ENCODE peak calls at places on chromosome 1, in six cellular contexts. One of them, this sample, is unnamed.

GRCh38 chr1:19311503-19311930 is 427 bp downstream of the AKR7A2 start:
- DNase-seq in stimulated activated CD8-positive, alpha-beta memory T cell treated with anti-CD3 and anti-CD28 coated beads, Interleukin-4, amount 100 ng/mL, for 4 hours: no peak
- DNase-seq in left colon: no peak
- DNase-seq in foreskin melanocyte: no peak
- DNase-seq in neural progenitor cell: no peak
- DNase-seq in heart left ventricle: peak
- DNase-seq in this sample: no peak

GRCh38 chr1:151756291-151756690 is 7.0 kb downstream of the MRPL9 start:
- DNase-seq in neural progenitor cell: no peak
- DNase-seq in foreskin melanocyte: peak
- DNase-seq in heart left ventricle: no peak
- DNase-seq in stimulated activated CD8-positive, alpha-beta memory T cell treated with anti-CD3 and anti-CD28 coated beads, Interleukin-4, amount 100 ng/mL, for 4 hours: no peak
- DNase-seq in left colon: no peak
- DNase-seq in this sample: no peak

GRCh38 chr1:10152709-10153284 is 57.6 kb upstream of the KIF1B start:
- DNase-seq in neural progenitor cell: peak
- DNase-seq in left colon: peak
- DNase-seq in heart left ventricle: no peak
- DNase-seq in foreskin melanocyte: peak
- DNase-seq in stimulated activated CD8-positive, alpha-beta memory T cell treated with anti-CD3 and anti-CD28 coated beads, Interleukin-4, amount 100 ng/mL, for 4 hours: no peak
- DNase-seq in this sample: no peak

GRCh38 chr1:218507355-218508002 is 162.3 kb downstream of the TGFB2 start:
- DNase-seq in foreskin melanocyte: no peak
- DNase-seq in stimulated activated CD8-positive, alpha-beta memory T cell treated with anti-CD3 and anti-CD28 coated beads, Interleukin-4, amount 100 ng/mL, for 4 hours: no peak
- DNase-seq in neural progenitor cell: no peak
- DNase-seq in heart left ventricle: no peak
- DNase-seq in left colon: no peak
- DNase-seq in this sample: no peak

GRCh38 chr1:224929335-224930237 is at the start of gene DNAH14:
- DNase-seq in left colon: peak
- DNase-seq in stimulated activated CD8-positive, alpha-beta memory T cell treated with anti-CD3 and anti-CD28 coated beads, Interleukin-4, amount 100 ng/mL, for 4 hours: no peak
- DNase-seq in neural progenitor cell: peak
- DNase-seq in heart left ventricle: peak
- DNase-seq in foreskin melanocyte: peak
- DNase-seq in this sample: peak

GRCh38 chr1:84020151-84020550 is 21.2 kb upstream of the TTLL7 start:
- DNase-seq in neural progenitor cell: no peak
- DNase-seq in foreskin melanocyte: no peak
- DNase-seq in stimulated activated CD8-positive, alpha-beta memory T cell treated with anti-CD3 and anti-CD28 coated beads, Interleukin-4, amount 100 ng/mL, for 4 hours: no peak
- DNase-seq in heart left ventricle: no peak
- DNase-seq in left colon: no peak
- DNase-seq in this sample: no peak

GRCh38 chr1:245041058-245041698 is 113.6 kb upstream of the KIF26B start:
- DNase-seq in stimulated activated CD8-positive, alpha-beta memory T cell treated with anti-CD3 and anti-CD28 coated beads, Interleukin-4, amount 100 ng/mL, for 4 hours: no peak
- DNase-seq in foreskin melanocyte: no peak
- DNase-seq in heart left ventricle: no peak
- DNase-seq in left colon: no peak
- DNase-seq in neural progenitor cell: peak
- DNase-seq in this sample: no peak

GRCh38 chr1:110011527-110012041 is 22.8 kb upstream of the STRIP1 start:
- DNase-seq in heart left ventricle: no peak
- DNase-seq in neural progenitor cell: peak
- DNase-seq in stimulated activated CD8-positive, alpha-beta memory T cell treated with anti-CD3 and anti-CD28 coated beads, Interleukin-4, amount 100 ng/mL, for 4 hours: no peak
- DNase-seq in left colon: peak
- DNase-seq in foreskin melanocyte: peak
- DNase-seq in this sample: no peak

GRCh38 chr1:112614460-112615065 is 4.4 kb downstream of the ST7L start:
- DNase-seq in heart left ventricle: no peak
- DNase-seq in left colon: no peak
- DNase-seq in stimulated activated CD8-positive, alpha-beta memory T cell treated with anti-CD3 and anti-CD28 coated beads, Interleukin-4, amount 100 ng/mL, for 4 hours: no peak
- DNase-seq in neural progenitor cell: peak
- DNase-seq in foreskin melanocyte: peak
- DNase-seq in this sample: no peak

GRCh38 chr1:56072310-56072709 is 507.1 kb downstream of the PLPP3 start:
- DNase-seq in heart left ventricle: no peak
- DNase-seq in left colon: no peak
- DNase-seq in foreskin melanocyte: no peak
- DNase-seq in stimulated activated CD8-positive, alpha-beta memory T cell treated with anti-CD3 and anti-CD28 coated beads, Interleukin-4, amount 100 ng/mL, for 4 hours: no peak
- DNase-seq in neural progenitor cell: no peak
- DNase-seq in this sample: no peak

GRCh38 chr1:72037745-72038343 is 244.5 kb downstream of the NEGR1 start:
- DNase-seq in foreskin melanocyte: peak
- DNase-seq in left colon: peak
- DNase-seq in heart left ventricle: no peak
- DNase-seq in neural progenitor cell: peak
- DNase-seq in stimulated activated CD8-positive, alpha-beta memory T cell treated with anti-CD3 and anti-CD28 coated beads, Interleukin-4, amount 100 ng/mL, for 4 hours: no peak
- DNase-seq in this sample: no peak

GRCh38 chr1:12143631-12144155 is 23.1 kb upstream of the TNFRSF1B start:
- DNase-seq in stimulated activated CD8-positive, alpha-beta memory T cell treated with anti-CD3 and anti-CD28 coated beads, Interleukin-4, amount 100 ng/mL, for 4 hours: no peak
- DNase-seq in heart left ventricle: peak
- DNase-seq in left colon: peak
- DNase-seq in neural progenitor cell: no peak
- DNase-seq in foreskin melanocyte: peak
- DNase-seq in this sample: peak

GRCh38 chr1:152436593-152437338 is 22.7 kb upstream of the CRNN start:
- DNase-seq in neural progenitor cell: no peak
- DNase-seq in stimulated activated CD8-positive, alpha-beta memory T cell treated with anti-CD3 and anti-CD28 coated beads, Interleukin-4, amount 100 ng/mL, for 4 hours: no peak
- DNase-seq in left colon: no peak
- DNase-seq in heart left ventricle: no peak
- DNase-seq in foreskin melanocyte: no peak
- DNase-seq in this sample: no peak

GRCh38 chr1:8497196-8497878 is 179.4 kb downstream of the SLC45A1 start:
- DNase-seq in neural progenitor cell: no peak
- DNase-seq in left colon: no peak
- DNase-seq in foreskin melanocyte: no peak
- DNase-seq in stimulated activated CD8-positive, alpha-beta memory T cell treated with anti-CD3 and anti-CD28 coated beads, Interleukin-4, amount 100 ng/mL, for 4 hours: no peak
- DNase-seq in heart left ventricle: no peak
- DNase-seq in this sample: no peak

GRCh38 chr1:40305871-40306270 is 11.2 kb downstream of the COL9A2 start:
- DNase-seq in left colon: no peak
- DNase-seq in stimulated activated CD8-positive, alpha-beta memory T cell treated with anti-CD3 and anti-CD28 coated beads, Interleukin-4, amount 100 ng/mL, for 4 hours: no peak
- DNase-seq in neural progenitor cell: no peak
- DNase-seq in heart left ventricle: no peak
- DNase-seq in foreskin melanocyte: no peak
- DNase-seq in this sample: no peak

GRCh38 chr1:46530791-46531409 is 20.5 kb downstream of the KNCN start:
- DNase-seq in foreskin melanocyte: no peak
- DNase-seq in left colon: no peak
- DNase-seq in neural progenitor cell: peak
- DNase-seq in heart left ventricle: no peak
- DNase-seq in stimulated activated CD8-positive, alpha-beta memory T cell treated with anti-CD3 and anti-CD28 coated beads, Interleukin-4, amount 100 ng/mL, for 4 hours: no peak
- DNase-seq in this sample: no peak

GRCh38 chr1:185654199-185654951 is 79.8 kb upstream of the HMCN1 start:
- DNase-seq in foreskin melanocyte: no peak
- DNase-seq in left colon: no peak
- DNase-seq in stimulated activated CD8-positive, alpha-beta memory T cell treated with anti-CD3 and anti-CD28 coated beads, Interleukin-4, amount 100 ng/mL, for 4 hours: no peak
- DNase-seq in heart left ventricle: no peak
- DNase-seq in neural progenitor cell: no peak
- DNase-seq in this sample: no peak

GRCh38 chr1:231571904-231572303 is 43.4 kb downstream of the TSNAX start:
- DNase-seq in foreskin melanocyte: peak
- DNase-seq in stimulated activated CD8-positive, alpha-beta memory T cell treated with anti-CD3 and anti-CD28 coated beads, Interleukin-4, amount 100 ng/mL, for 4 hours: no peak
- DNase-seq in neural progenitor cell: no peak
- DNase-seq in left colon: no peak
- DNase-seq in heart left ventricle: no peak
- DNase-seq in this sample: no peak